ENCODE peak calls at places on chromosomes 4 and X, in four cellular contexts. P is colonic mucosa, S is hepatocyte, A is transverse colon. R is an unnamed sample.

GRCh38 chr4:6137027-6137746 is 63.2 kb downstream of the JAKMIP1 start:
- DNase-seq in A (no peak), S (no peak), P (no peak), R (no peak)

GRCh38 chr4:182716207-182716606 is 201.0 kb downstream of the DCTD start:
- DNase-seq in S (no peak), A (no peak), P (no peak), R (no peak)

GRCh38 chr4:150252741-150253140 is 174.5 kb downstream of the DCLK2 start:
- DNase-seq in A (no peak), S (no peak), P (no peak), R (no peak)

GRCh38 chr4:76981649-76982048 is 32.1 kb downstream of the SEPTIN11 start:
- DNase-seq in P (no peak), A (no peak), S (no peak), R (no peak)

GRCh38 chr4:70801265-70801809 is 38.4 kb downstream of the GRSF1 start:
- DNase-seq in A (no peak), S (no peak), P (no peak), R (no peak)

GRCh38 chr4:4333265-4333706 is 43.2 kb downstream of the ZBTB49 start:
- DNase-seq in P (no peak), A (peak), S (peak), R (peak)

GRCh38 chr4:182418054-182418734 is 175.0 kb downstream of the TENM3 start:
- DNase-seq in P (no peak), A (no peak), S (no peak), R (no peak)

GRCh38 chr4:7183161-7183560 is 9.2 kb upstream of the SORCS2 start:
- DNase-seq in S (no peak), A (no peak), P (no peak), R (no peak)

GRCh38 chrX:110012818-110013484 is 10.0 kb downstream of the TMEM164 start:
- DNase-seq in A (no peak), P (no peak), S (no peak), R (no peak)

GRCh38 chr4:162061214-162061613 is 102.6 kb downstream of the FSTL5 start:
- DNase-seq in P (no peak), S (peak), A (no peak), R (no peak)

GRCh38 chr4:180990931-180991330 is 1252.3 kb upstream of the TENM3 start:
- DNase-seq in A (no peak), P (no peak), S (no peak), R (no peak)

GRCh38 chr4:139555073-139555704 is 830 bp downstream of the SETD7 start:
- DNase-seq in P (peak), A (peak), S (peak), R (peak)

GRCh38 chr4:74032064-74032463 is 6.4 kb downstream of the CXCL3 start:
- DNase-seq in P (peak), A (no peak), S (no peak), R (no peak)

GRCh38 chr4:7124643-7125442 is 57.0 kb upstream of the GRPEL1 start:
- DNase-seq in A (peak), P (peak), S (peak), R (no peak)

GRCh38 chrX:118974908-118975671 is 672 bp downstream of the LONRF3 start:
- DNase-seq in A (peak), P (peak), S (peak), R (peak)

GRCh38 chr4:133149932-133150642 is 993 bp downstream of the PCDH10 start:
- DNase-seq in A (no peak), P (no peak), S (no peak), R (no peak)

GRCh38 chr4:169604131-169604900 is 8.1 kb downstream of the NEK1 start:
- DNase-seq in S (no peak), P (no peak), A (no peak), R (no peak)

GRCh38 chr4:179415016-179415841 is 1973.0 kb upstream of the AGA start:
- DNase-seq in A (no peak), P (no peak), S (no peak), R (no peak)

GRCh38 chr4:77443941-77444340 is 161.7 kb upstream of the CXCL13 start:
- DNase-seq in A (no peak), S (no peak), P (no peak), R (peak)

GRCh38 chr4:15013585-15013984 is 11.3 kb downstream of the CPEB2 start:
- DNase-seq in P (no peak), S (no peak), A (no peak), R (no peak)

GRCh38 chr4:75429208-75429607 is 85.0 kb downstream of the RCHY1 start:
- DNase-seq in A (no peak), P (no peak), S (no peak), R (no peak)

GRCh38 chr4:22055954-22056353 is 107.4 kb upstream of the KCNIP4 start:
- DNase-seq in A (no peak), P (no peak), S (no peak), R (no peak)

GRCh38 chr4:25081866-25082471 is 51.2 kb upstream of the LGI2 start:
- DNase-seq in P (no peak), A (no peak), S (no peak), R (peak)

GRCh38 chrX:123713434-123713833 is 19.4 kb downstream of the THOC2 start:
- DNase-seq in P (no peak), S (no peak), A (no peak), R (no peak)

GRCh38 chr4:3318561-3319021 is 25.8 kb downstream of the RGS12 start:
- DNase-seq in A (no peak), P (peak), S (no peak), R (no peak)

GRCh38 chrX:44071847-44072545 is 98.8 kb upstream of the NDP start:
- DNase-seq in S (peak), A (no peak), P (no peak), R (no peak)

GRCh38 chr4:84063618-84064017 is 435.5 kb downstream of the NKX6-1 start:
- DNase-seq in P (no peak), S (no peak), A (no peak), R (no peak)

GRCh38 chrX:134604701-134605271 is 53.5 kb downstream of the PLAC1 start:
- DNase-seq in S (peak), A (no peak), P (no peak), R (peak)

GRCh38 chr4:102535398-102536082 is 34.4 kb downstream of the NFKB1 start:
- DNase-seq in P (no peak), A (no peak), S (no peak), R (no peak)

GRCh38 chr4:153228512-153229145 is 24.4 kb downstream of the TRIM2 start:
- DNase-seq in S (no peak), P (no peak), A (no peak), R (no peak)

GRCh38 chr4:94976371-94977011 is 218.7 kb downstream of the BMPR1B start:
- DNase-seq in S (no peak), P (no peak), A (no peak), R (peak)

GRCh38 chr4:23889814-23890269 is at the start of gene PPARGC1A:
- DNase-seq in A (peak), P (peak), S (peak), R (peak)

GRCh38 chrX:134020910-134021309 is 35.5 kb upstream of the GPC3 start:
- DNase-seq in A (no peak), P (no peak), S (peak), R (peak)

GRCh38 chrX:100512471-100512870 is 72.3 kb upstream of the TNMD start:
- DNase-seq in A (no peak), P (no peak), S (peak), R (peak)

GRCh38 chr4:174401471-174402130 is 117.9 kb downstream of the CEP44 start:
- DNase-seq in P (no peak), S (no peak), A (no peak), R (no peak)
- H3K4me3 ChIP-seq in P (no peak), S (no peak), A (no peak), R (no peak)

GRCh38 chrX:13933352-13933751 is 96.3 kb downstream of the GEMIN8 start:
- DNase-seq in A (no peak), S (no peak), P (no peak), R (no peak)
- H3K27ac ChIP-seq in A (no peak), S (no peak), P (no peak), R (no peak)

DNA sequence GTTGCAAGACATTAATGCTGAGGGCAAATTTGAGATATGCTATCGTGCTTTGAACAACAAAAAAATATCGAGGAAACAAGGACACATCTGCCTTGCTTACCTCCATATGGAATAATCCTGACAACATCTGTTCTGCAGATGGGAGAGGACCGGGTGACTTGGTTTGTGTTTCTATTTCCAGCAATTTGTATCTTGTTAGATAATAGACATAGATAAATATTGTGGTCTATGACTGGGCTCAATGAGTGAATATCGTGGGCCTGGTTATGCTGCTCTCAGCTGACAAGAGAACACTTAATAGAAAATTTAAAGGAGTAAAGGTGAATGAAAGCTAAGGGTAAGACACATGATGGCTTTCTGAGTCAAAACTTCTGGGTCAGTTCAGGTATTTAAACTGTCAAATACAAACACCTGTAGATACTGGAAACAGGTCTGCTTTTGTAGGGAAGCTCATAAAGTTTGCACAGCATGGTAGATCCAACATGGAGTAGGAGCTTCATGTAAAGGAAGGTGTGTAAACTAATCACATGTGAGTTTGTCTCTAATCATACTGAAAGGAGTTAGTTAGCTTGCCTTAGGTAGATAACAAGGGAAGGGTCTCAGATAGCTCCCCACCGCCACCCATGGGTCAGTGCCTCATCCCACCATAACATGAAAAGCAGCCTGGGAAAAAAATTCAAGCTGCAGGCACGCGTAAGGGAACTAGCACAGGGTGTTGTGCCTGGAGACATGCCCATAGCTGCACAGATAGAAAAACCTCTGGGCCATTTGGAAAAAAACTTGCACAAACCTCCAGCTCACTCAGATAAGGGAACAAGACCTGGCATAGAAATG is 904.1 kb upstream of the EPHA5 start:
- DNase-seq in P (no peak), A (no peak), S (peak), R (no peak)
- H3K4me3 ChIP-seq in P (no peak), A (no peak), S (no peak), R (no peak)

GRCh38 chr4:186104895-186105720 is 604 bp downstream of the FAM149A start:
- DNase-seq in S (peak), P (peak), A (peak), R (peak)

GRCh38 chr4:186108391-186108790 is 3.9 kb downstream of the FAM149A start:
- DNase-seq in S (no peak), A (no peak), P (no peak), R (no peak)

GRCh38 chr4:186102931-186103330 is 1.6 kb upstream of the FAM149A start:
- DNase-seq in P (no peak), A (no peak), S (no peak), R (no peak)

GRCh38 chr4:186104114-186104894 is at the start of gene FAM149A:
- DNase-seq in P (peak), A (peak), S (peak), R (peak)

DNA sequence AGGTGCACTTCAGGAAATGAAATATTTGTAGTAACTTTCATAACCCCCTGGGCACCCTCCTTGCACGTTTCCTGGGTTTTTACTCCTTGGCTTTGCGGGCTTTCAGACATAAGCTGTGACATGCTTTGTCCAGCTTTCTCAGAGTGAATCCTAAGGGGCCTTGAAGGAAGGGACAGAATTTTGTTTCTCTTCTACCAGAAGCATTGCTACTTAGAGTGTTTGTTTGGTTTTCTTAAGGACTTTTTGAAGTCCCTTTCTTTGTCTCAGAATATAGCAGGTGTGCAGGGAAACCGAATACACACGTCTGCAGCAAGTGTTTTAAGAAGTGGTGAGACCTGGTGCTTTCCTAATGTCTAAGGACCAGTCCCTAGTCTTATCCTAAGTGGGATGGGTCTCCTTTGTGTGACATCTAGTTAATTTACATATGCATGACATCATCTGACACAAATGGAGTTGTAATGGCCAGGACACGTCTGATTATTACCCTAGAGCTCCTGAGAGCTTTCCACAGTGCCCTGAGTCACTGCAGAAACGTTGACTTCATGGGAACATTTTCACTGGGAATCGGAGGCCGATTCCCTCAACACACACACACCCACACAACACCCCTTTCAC is 1.3 kb downstream of the FAM149A start:
- DNase-seq in S (peak), P (peak), A (peak), R (peak)
- H3K27ac ChIP-seq in S (peak), P (peak), A (peak), R (no peak)

GRCh38 chr4:39565925-39566630 is 38.8 kb upstream of the UGDH start:
- DNase-seq in S (peak), P (no peak), A (no peak), R (peak)

GRCh38 chr4:39568805-39569204 is 41.6 kb upstream of the UGDH start:
- DNase-seq in S (peak), P (no peak), A (no peak), R (no peak)

GRCh38 chr4:39574946-39575345 is 47.7 kb upstream of the UGDH start:
- DNase-seq in S (no peak), P (no peak), A (no peak), R (no peak)

GRCh38 chr4:39571504-39571903 is 44.3 kb upstream of the UGDH start:
- DNase-seq in A (no peak), S (no peak), P (no peak), R (no peak)

DNA sequence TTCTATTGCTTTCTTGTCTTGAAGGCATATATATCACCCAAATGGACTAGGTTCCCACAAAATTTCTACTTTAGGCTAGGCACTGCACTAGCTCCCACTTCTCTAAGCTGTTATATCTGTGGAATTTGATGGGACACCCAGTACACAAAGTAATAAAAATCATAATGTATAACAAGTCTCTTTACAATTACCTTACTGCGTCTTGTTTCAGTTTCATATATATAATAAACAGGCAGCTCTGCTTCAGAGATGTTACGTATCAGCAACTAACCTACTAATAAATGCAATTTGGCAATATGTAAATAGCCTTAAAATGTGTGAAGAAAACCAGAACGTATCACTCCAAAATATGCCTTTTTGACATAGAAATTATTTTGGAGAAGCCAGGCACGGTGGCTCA is 42.0 kb upstream of the UGDH start:
- DNase-seq in P (no peak), S (no peak), A (no peak), R (no peak)
- H3K4me3 ChIP-seq in P (no peak), S (no peak), A (peak), R (no peak)

DNA sequence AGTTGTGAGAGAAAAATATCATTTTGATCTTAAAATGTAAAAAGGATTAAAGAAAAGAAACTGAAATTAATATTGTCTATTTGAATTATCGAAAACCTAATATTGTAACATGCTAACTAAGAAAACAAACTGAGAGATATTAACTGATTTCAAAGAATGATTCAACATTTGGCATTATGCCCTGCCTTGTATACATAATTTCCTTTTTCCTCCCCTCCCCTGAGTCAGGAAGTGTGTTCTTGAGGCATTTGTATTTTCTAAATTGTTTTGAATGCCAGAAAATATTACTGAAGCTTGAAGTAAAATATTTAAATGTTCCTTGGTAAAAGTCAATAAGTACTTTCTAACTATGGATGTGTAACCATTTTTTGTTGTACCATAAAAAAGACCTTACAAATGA is 49.4 kb downstream of the RPS6KA3 start:
- DNase-seq in A (no peak), P (no peak), S (peak), R (no peak)
- H3K27ac ChIP-seq in A (no peak), P (no peak), S (peak), R (no peak)

DNA sequence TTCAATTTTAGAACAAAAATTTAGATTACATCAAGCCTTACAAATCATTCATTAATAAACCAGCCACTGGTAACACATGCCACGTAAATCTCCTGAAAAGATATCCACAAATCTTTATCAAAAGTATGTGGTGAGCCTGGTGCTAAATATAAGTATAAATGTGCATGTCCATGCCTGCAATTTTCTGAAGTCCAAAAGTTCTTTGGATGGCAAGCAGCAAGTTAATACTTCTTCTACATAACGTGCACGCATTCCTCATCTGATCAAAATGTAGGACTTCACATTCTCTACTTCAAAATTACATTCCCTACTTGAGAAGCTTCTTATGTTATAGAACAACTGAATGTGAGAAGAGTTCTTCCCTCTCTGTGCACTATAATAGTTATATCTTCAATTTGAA is 49.8 kb downstream of the HHIP start:
- DNase-seq in S (no peak), A (no peak), P (no peak), R (no peak)
- H3K4me3 ChIP-seq in S (no peak), A (no peak), P (no peak), R (no peak)

GRCh38 chr4:79652232-79652631 is 244.2 kb upstream of the GK2 start:
- DNase-seq in P (no peak), S (peak), A (no peak), R (no peak)

GRCh38 chr4:79651516-79651915 is 243.5 kb upstream of the GK2 start:
- DNase-seq in P (no peak), S (no peak), A (no peak), R (no peak)

GRCh38 chr4:79653871-79654270 is 245.8 kb upstream of the GK2 start:
- DNase-seq in P (no peak), S (no peak), A (no peak), R (no peak)

GRCh38 chr4:79650794-79651431 is 242.9 kb upstream of the GK2 start:
- DNase-seq in S (no peak), P (no peak), A (no peak), R (no peak)

GRCh38 chr4:79652726-79653125 is 244.7 kb upstream of the GK2 start:
- DNase-seq in P (no peak), A (no peak), S (no peak), R (no peak)
- H3K27ac ChIP-seq in P (no peak), A (peak), S (no peak), R (no peak)

GRCh38 chr4:1045193-1045594 is 33.8 kb downstream of the FGFRL1 start:
- DNase-seq in A (no peak), P (no peak), S (no peak), R (no peak)

GRCh38 chr4:1048781-1049590 is 37.6 kb downstream of the FGFRL1 start:
- DNase-seq in A (no peak), P (no peak), S (no peak), R (no peak)

GRCh38 chr4:1045595-1046201 is 34.3 kb downstream of the FGFRL1 start:
- DNase-seq in P (no peak), S (no peak), A (no peak), R (no peak)

GRCh38 chr4:1047976-1048780 is 36.8 kb downstream of the FGFRL1 start:
- DNase-seq in P (no peak), S (no peak), A (peak), R (no peak)

GRCh38 chr4:1047106-1047975 is 35.9 kb downstream of the FGFRL1 start:
- DNase-seq in S (no peak), P (peak), A (peak), R (no peak)
- H3K4me3 ChIP-seq in S (no peak), P (peak), A (peak), R (no peak)